ENCODE peak calls at places on chromosomes 5 and 9, in four cellular contexts. One of them, this sample, is unnamed.

GRCh38 chr9:112028242-112029221 is 131.9 kb downstream of the UGCG start:
- DNase-seq in SK-N-SH: no peak
- DNase-seq in K562: no peak
- DNase-seq in WTC11: no peak
- DNase-seq in this sample: no peak

GRCh38 chr5:142699105-142699720 is 13.3 kb upstream of the FGF1 start:
- DNase-seq in SK-N-SH: peak; percentile 74
- DNase-seq in WTC11: peak; percentile 94
- DNase-seq in K562: peak; percentile 76
- DNase-seq in this sample: peak; percentile 96

GRCh38 chr9:130933114-130934046 is 5.7 kb downstream of the FIBCD1 start:
- DNase-seq in SK-N-SH: no peak
- DNase-seq in WTC11: no peak
- DNase-seq in K562: peak; percentile 68
- DNase-seq in this sample: peak; percentile 62

GRCh38 chr5:155767480-155767879 is 559.5 kb upstream of the SGCD start:
- DNase-seq in SK-N-SH: no peak
- DNase-seq in K562: no peak
- DNase-seq in WTC11: no peak
- DNase-seq in this sample: no peak

GRCh38 chr5:56054651-56055050 is 59.9 kb upstream of the IL6ST start:
- DNase-seq in WTC11: no peak
- DNase-seq in SK-N-SH: no peak
- DNase-seq in K562: no peak
- DNase-seq in this sample: no peak

GRCh38 chr9:84343111-84343521 is 2.6 kb upstream of the SLC28A3 start:
- DNase-seq in WTC11: no peak
- DNase-seq in K562: no peak
- DNase-seq in SK-N-SH: no peak
- DNase-seq in this sample: no peak

GRCh38 chr9:114214181-114214580 is 58.8 kb downstream of the COL27A1 start:
- DNase-seq in K562: no peak
- DNase-seq in WTC11: no peak
- DNase-seq in SK-N-SH: no peak
- DNase-seq in this sample: no peak

GRCh38 chr9:77907581-77907980 is 124.0 kb downstream of the GNAQ start:
- DNase-seq in K562: no peak
- DNase-seq in WTC11: no peak
- DNase-seq in SK-N-SH: no peak
- DNase-seq in this sample: no peak

GRCh38 chr5:168891175-168891812 is 312.1 kb upstream of the PANK3 start:
- DNase-seq in WTC11: no peak
- DNase-seq in K562: no peak
- DNase-seq in SK-N-SH: no peak
- DNase-seq in this sample: no peak

GRCh38 chr5:116315531-116315930 is 230.7 kb downstream of the COMMD10 start:
- DNase-seq in SK-N-SH: no peak
- DNase-seq in WTC11: no peak
- DNase-seq in K562: no peak
- DNase-seq in this sample: no peak

GRCh38 chr5:160970605-160971191 is 118.7 kb upstream of the ATP10B start:
- DNase-seq in K562: no peak
- DNase-seq in WTC11: no peak
- DNase-seq in SK-N-SH: no peak
- DNase-seq in this sample: no peak

GRCh38 chr9:94757158-94757557 is 30.7 kb downstream of the AOPEP start:
- DNase-seq in SK-N-SH: no peak
- DNase-seq in WTC11: no peak
- DNase-seq in K562: no peak
- DNase-seq in this sample: no peak

GRCh38 chr9:129359871-129360536 is 181.9 kb upstream of the IER5L start:
- DNase-seq in WTC11: no peak
- DNase-seq in K562: no peak
- DNase-seq in SK-N-SH: peak; percentile 55
- DNase-seq in this sample: no peak

GRCh38 chr5:174457141-174457678 is 267.2 kb upstream of the MSX2 start:
- DNase-seq in WTC11: no peak
- DNase-seq in SK-N-SH: no peak
- DNase-seq in K562: no peak
- DNase-seq in this sample: no peak

GRCh38 chr5:10801931-10802674 is 41.1 kb upstream of the DAP start:
- DNase-seq in K562: no peak
- DNase-seq in SK-N-SH: no peak
- DNase-seq in WTC11: peak; percentile 19
- DNase-seq in this sample: no peak

GRCh38 chr9:31089822-31090221 is 1294.6 kb upstream of the ACO1 start:
- DNase-seq in SK-N-SH: no peak
- DNase-seq in WTC11: no peak
- DNase-seq in K562: no peak
- DNase-seq in this sample: no peak

GRCh38 chr9:113361304-113362018 is 12.1 kb downstream of the BSPRY start:
- DNase-seq in K562: no peak
- DNase-seq in SK-N-SH: no peak
- DNase-seq in WTC11: no peak
- DNase-seq in this sample: no peak

DNA sequence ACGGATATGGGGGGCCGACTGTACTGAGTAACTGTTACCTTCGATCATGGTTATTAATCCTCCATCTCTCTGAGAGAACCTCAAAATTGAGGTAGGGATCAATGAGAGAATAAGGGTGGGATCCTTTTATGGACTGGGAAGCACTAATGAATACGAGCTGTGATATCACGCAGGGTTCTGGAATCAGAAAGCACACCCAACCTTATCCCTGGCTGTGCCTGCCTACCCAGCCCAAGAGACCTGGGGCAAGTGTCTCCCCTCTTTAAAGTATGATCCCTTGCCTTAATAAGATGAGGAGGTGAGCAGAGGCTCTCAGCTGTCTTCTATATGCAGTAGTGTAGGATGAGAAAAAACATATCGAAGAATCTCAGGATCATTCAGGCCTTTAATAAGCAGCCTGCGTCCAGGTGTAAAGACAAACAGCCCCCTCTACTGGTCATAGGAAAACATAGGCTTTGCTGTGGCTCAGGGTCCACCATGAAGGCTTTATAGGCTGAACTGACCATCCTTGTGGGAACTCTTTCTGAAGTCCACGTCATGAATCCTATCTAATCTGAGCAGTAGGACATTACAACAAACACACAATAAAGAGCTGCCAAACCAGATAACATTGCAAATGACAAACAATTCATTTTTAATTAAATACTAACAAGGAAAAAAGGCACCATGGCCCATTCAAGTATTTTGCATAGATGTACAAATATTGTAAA is 16.8 kb downstream of the NIPAL4 start:
- DNase-seq in K562: peak; percentile 74
- DNase-seq in SK-N-SH: peak; percentile 85
- DNase-seq in WTC11: peak; percentile 30
- DNase-seq in this sample: no peak
- TF ChIP-seq TEAD4 in K562: no peak
- TF ChIP-seq TEAD4 in SK-N-SH: no peak
- TF ChIP-seq TEAD4 in WTC11: no peak
- TF ChIP-seq TEAD4 in this sample: no peak

GRCh38 chr9:136687721-136688223 is 515 bp upstream of the AGPAT2 start:
- DNase-seq in WTC11: no peak
- DNase-seq in K562: peak; percentile 71
- DNase-seq in SK-N-SH: no peak
- DNase-seq in this sample: peak; percentile 68

GRCh38 chr9:136686534-136686793 is 793 bp downstream of the AGPAT2 start:
- DNase-seq in K562: no peak
- DNase-seq in SK-N-SH: no peak
- DNase-seq in WTC11: no peak
- DNase-seq in this sample: peak; percentile 68

GRCh38 chr9:136685792-136686533 is 1.3 kb downstream of the AGPAT2 start:
- DNase-seq in K562: peak; percentile 45
- DNase-seq in SK-N-SH: peak; percentile 67
- DNase-seq in WTC11: no peak
- DNase-seq in this sample: no peak

GRCh38 chr9:136688274-136689107 is 1.2 kb upstream of the AGPAT2 start:
- DNase-seq in K562: no peak
- DNase-seq in WTC11: no peak
- DNase-seq in SK-N-SH: no peak
- DNase-seq in this sample: no peak

GRCh38 chr9:136686794-136687711 is at the start of gene AGPAT2:
- DNase-seq in SK-N-SH: peak; percentile 98
- DNase-seq in K562: peak; percentile 98
- DNase-seq in WTC11: peak; percentile 61
- DNase-seq in this sample: no peak
- TF ChIP-seq TEAD4 in SK-N-SH: no peak
- TF ChIP-seq TEAD4 in K562: no peak
- TF ChIP-seq TEAD4 in WTC11: no peak
- TF ChIP-seq TEAD4 in this sample: no peak

GRCh38 chr5:158174918-158175663 is 316.1 kb upstream of the CLINT1 start:
- DNase-seq in K562: peak; percentile 56
- DNase-seq in WTC11: peak; percentile 85
- DNase-seq in SK-N-SH: peak; percentile 76
- DNase-seq in this sample: peak; percentile 73
- TF ChIP-seq TEAD4 in K562: no peak
- TF ChIP-seq TEAD4 in WTC11: no peak
- TF ChIP-seq TEAD4 in SK-N-SH: no peak
- TF ChIP-seq TEAD4 in this sample: peak; percentile 56

GRCh38 chr5:73484511-73484910 is 13.7 kb upstream of the BTF3 start:
- DNase-seq in K562: no peak
- DNase-seq in WTC11: no peak
- DNase-seq in SK-N-SH: no peak
- DNase-seq in this sample: no peak

GRCh38 chr5:73480500-73480899 is 17.7 kb upstream of the BTF3 start:
- DNase-seq in WTC11: no peak
- DNase-seq in SK-N-SH: no peak
- DNase-seq in K562: no peak
- DNase-seq in this sample: no peak

GRCh38 chr5:73485715-73486114 is 12.5 kb upstream of the BTF3 start:
- DNase-seq in K562: no peak
- DNase-seq in SK-N-SH: no peak
- DNase-seq in WTC11: no peak
- DNase-seq in this sample: no peak

GRCh38 chr5:73483676-73484075 is 14.6 kb upstream of the BTF3 start:
- DNase-seq in SK-N-SH: no peak
- DNase-seq in WTC11: no peak
- DNase-seq in K562: no peak
- DNase-seq in this sample: no peak

GRCh38 chr5:73482383-73483193 is 15.7 kb upstream of the BTF3 start:
- DNase-seq in WTC11: no peak
- DNase-seq in K562: no peak
- DNase-seq in SK-N-SH: no peak
- DNase-seq in this sample: no peak
- TF ChIP-seq TEAD4 in WTC11: no peak
- TF ChIP-seq TEAD4 in K562: no peak
- TF ChIP-seq TEAD4 in SK-N-SH: no peak
- TF ChIP-seq TEAD4 in this sample: no peak

GRCh38 chr5:62084391-62084790 is 221.6 kb upstream of the KIF2A start:
- DNase-seq in SK-N-SH: no peak
- DNase-seq in WTC11: no peak
- DNase-seq in K562: no peak
- DNase-seq in this sample: no peak
- TF ChIP-seq TEAD4 in SK-N-SH: no peak
- TF ChIP-seq TEAD4 in WTC11: no peak
- TF ChIP-seq TEAD4 in K562: no peak
- TF ChIP-seq TEAD4 in this sample: no peak

This sample was measured in H1.